ENCODE peak calls at places on chromosome 15, in six cellular contexts. K is activated CD8-positive, alpha-beta memory T cell treated with anti-CD3 and anti-CD28 coated beads, Interleukin-2, amount 10 ng/mL, durations not matched to agents 7 days and 5 days; Y is GM12892; F is NCI-H2081; B is H54; H is SHP77. R is an unnamed sample.

GRCh38 chr15:78540955-78541743 is 905 bp downstream of the PSMA4 start:
- DNase-seq in K (peak), Y (no peak), F (no peak), B (no peak), H (no peak), R (no peak)

GRCh38 chr15:52105856-52106255 is 6.7 kb downstream of the BCL2L10 start:
- DNase-seq in K (no peak), Y (no peak), F (no peak), B (no peak), H (no peak), R (no peak)

GRCh38 chr15:35308802-35309201 is 223.7 kb upstream of the NANOGP8 start:
- DNase-seq in K (no peak), Y (no peak), F (no peak), B (no peak), H (no peak), R (no peak)

GRCh38 chr15:33086500-33087141 is 107.9 kb downstream of the FMN1 start:
- DNase-seq in K (no peak), Y (no peak), F (no peak), B (no peak), H (peak), R (peak)

GRCh38 chr15:100873029-100873677 is 6.5 kb upstream of the ALDH1A3 start:
- DNase-seq in K (peak), Y (peak), F (peak), B (peak), H (peak), R (peak)

GRCh38 chr15:46502668-46503067 is 867.8 kb downstream of the SQOR start:
- DNase-seq in K (no peak), Y (no peak), F (no peak), B (no peak), H (peak), R (no peak)

GRCh38 chr15:82999905-83000671 is 11.4 kb downstream of the C15orf40 start:
- DNase-seq in K (peak), Y (peak), F (peak), B (peak), H (peak), R (peak)

GRCh38 chr15:61318276-61318675 is 89.2 kb upstream of the RORA start:
- DNase-seq in K (no peak), Y (no peak), F (peak), B (no peak), H (peak), R (no peak)

GRCh38 chr15:87849181-87849580 is 407.4 kb downstream of the NTRK3 start:
- DNase-seq in K (no peak), Y (no peak), F (no peak), B (no peak), H (no peak), R (no peak)

R was measured in Panc1.